ENCODE peak calls at places on chromosome 20, in seven cellular contexts. One of them, this sample, is unnamed. For H3K4me1, H3K9me3 and H3K36me3, the result is how much of the 10 kb centered on the place peaks cover.

GRCh38 chr20:10454135-10454750 is 19.1 kb downstream of the SLX4IP start:
- DNase-seq in mammary epithelial cell: no peak
- DNase-seq in left ventricle myocardium inferior: no peak
- DNase-seq in neural progenitor cell: no peak
- DNase-seq in colonic mucosa: no peak
- DNase-seq in upper lobe of right lung: no peak
- DNase-seq in keratinocyte: no peak
- DNase-seq in this sample: no peak

GRCh38 chr20:3168829-3169590 is 4.3 kb downstream of the LZTS3 start:
- DNase-seq in mammary epithelial cell: no peak
- DNase-seq in left ventricle myocardium inferior: no peak
- DNase-seq in neural progenitor cell: no peak
- DNase-seq in colonic mucosa: no peak
- DNase-seq in upper lobe of right lung: no peak
- DNase-seq in keratinocyte: no peak
- DNase-seq in this sample: no peak

GRCh38 chr20:57391439-57392129 is 388 bp downstream of the RBM38 start:
- DNase-seq in mammary epithelial cell: no peak
- DNase-seq in left ventricle myocardium inferior: no peak
- DNase-seq in neural progenitor cell: peak
- DNase-seq in colonic mucosa: no peak
- DNase-seq in upper lobe of right lung: peak
- DNase-seq in keratinocyte: no peak
- DNase-seq in this sample: no peak

GRCh38 chr20:21134883-21135493 is 9.1 kb downstream of the KIZ start:
- DNase-seq in mammary epithelial cell: no peak
- DNase-seq in left ventricle myocardium inferior: no peak
- DNase-seq in neural progenitor cell: no peak
- DNase-seq in colonic mucosa: no peak
- DNase-seq in upper lobe of right lung: no peak
- DNase-seq in keratinocyte: no peak
- DNase-seq in this sample: no peak

GRCh38 chr20:25269833-25270170 is 21.9 kb downstream of the PYGB start:
- DNase-seq in mammary epithelial cell: no peak
- DNase-seq in left ventricle myocardium inferior: peak
- DNase-seq in neural progenitor cell: no peak
- DNase-seq in colonic mucosa: no peak
- DNase-seq in upper lobe of right lung: peak
- DNase-seq in keratinocyte: no peak
- DNase-seq in this sample: peak

GRCh38 chr20:20259534-20259933 is 108.4 kb upstream of the INSM1 start:
- DNase-seq in mammary epithelial cell: peak
- DNase-seq in left ventricle myocardium inferior: no peak
- DNase-seq in neural progenitor cell: no peak
- DNase-seq in colonic mucosa: no peak
- DNase-seq in upper lobe of right lung: no peak
- DNase-seq in keratinocyte: no peak
- DNase-seq in this sample: no peak

GRCh38 chr20:24423291-24423690 is 46.1 kb upstream of the SYNDIG1 start:
- DNase-seq in mammary epithelial cell: no peak
- DNase-seq in left ventricle myocardium inferior: no peak
- DNase-seq in neural progenitor cell: no peak
- DNase-seq in colonic mucosa: no peak
- DNase-seq in upper lobe of right lung: no peak
- DNase-seq in keratinocyte: no peak
- DNase-seq in this sample: no peak

GRCh38 chr20:50416269-50416863 is 93.8 kb upstream of the PTPN1 start:
- DNase-seq in mammary epithelial cell: no peak
- DNase-seq in left ventricle myocardium inferior: peak
- DNase-seq in neural progenitor cell: no peak
- DNase-seq in colonic mucosa: no peak
- DNase-seq in upper lobe of right lung: no peak
- DNase-seq in keratinocyte: no peak
- DNase-seq in this sample: peak

GRCh38 chr20:57392130-57392445 is 892 bp downstream of the RBM38 start:
- DNase-seq in mammary epithelial cell: no peak
- DNase-seq in left ventricle myocardium inferior: no peak
- DNase-seq in neural progenitor cell: peak
- DNase-seq in colonic mucosa: no peak
- DNase-seq in upper lobe of right lung: no peak
- DNase-seq in keratinocyte: no peak
- DNase-seq in this sample: peak

GRCh38 chr20:46013826-46014516 is 5.3 kb downstream of the MMP9 start:
- DNase-seq in mammary epithelial cell: peak
- DNase-seq in left ventricle myocardium inferior: no peak
- DNase-seq in neural progenitor cell: peak
- DNase-seq in colonic mucosa: peak
- DNase-seq in upper lobe of right lung: peak
- DNase-seq in keratinocyte: no peak
- DNase-seq in this sample: peak

GRCh38 chr20:57071283-57071701 is 195.1 kb downstream of the BMP7 start:
- DNase-seq in mammary epithelial cell: no peak
- DNase-seq in left ventricle myocardium inferior: no peak
- DNase-seq in neural progenitor cell: peak
- DNase-seq in colonic mucosa: no peak
- DNase-seq in upper lobe of right lung: peak
- DNase-seq in keratinocyte: no peak
- DNase-seq in this sample: no peak

DNA sequence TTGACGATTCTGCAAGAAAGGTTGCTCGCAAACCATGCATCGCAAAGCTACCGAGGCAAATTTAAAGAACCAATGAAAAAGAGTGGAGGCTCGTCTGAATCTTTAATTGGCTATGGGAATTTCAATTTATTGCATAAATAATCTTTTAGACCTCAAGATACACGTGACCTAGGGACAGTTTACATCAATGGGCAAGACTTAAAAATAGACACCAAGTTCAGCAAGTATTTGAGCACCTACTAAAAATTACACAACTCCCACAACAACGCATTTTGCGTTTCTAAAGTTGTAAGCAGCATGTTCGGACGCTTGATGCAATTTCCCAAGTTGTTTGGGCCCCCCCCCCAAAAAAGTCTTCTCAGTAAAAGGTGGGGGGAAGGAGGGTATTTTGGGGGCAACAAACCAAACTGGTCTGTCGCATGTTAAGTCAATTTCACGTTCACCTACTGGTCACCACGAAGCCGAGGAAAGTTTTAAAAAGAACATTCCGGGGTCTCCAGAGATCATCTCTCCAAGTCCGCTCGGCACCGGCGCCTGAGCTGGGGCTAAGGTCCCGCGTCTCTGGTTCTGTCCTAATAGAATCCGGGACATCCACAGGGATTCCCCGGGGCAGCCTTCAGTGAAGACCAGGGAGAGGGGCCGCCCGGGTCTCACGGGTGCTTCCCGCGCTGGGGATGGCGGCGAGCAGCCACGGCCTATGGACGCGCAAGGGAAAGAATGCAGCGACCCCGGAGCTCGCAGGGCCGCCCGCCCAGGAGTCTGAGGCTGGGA is 814 bp downstream of the SNX5 start:
- DNase-seq in mammary epithelial cell: peak
- DNase-seq in left ventricle myocardium inferior: no peak
- DNase-seq in neural progenitor cell: no peak
- DNase-seq in colonic mucosa: peak
- DNase-seq in upper lobe of right lung: no peak
- DNase-seq in keratinocyte: no peak
- DNase-seq in this sample: no peak
- H3K4me1 ChIP-seq in mammary epithelial cell: under half
- H3K4me1 ChIP-seq in left ventricle myocardium inferior: half or more
- H3K4me1 ChIP-seq in neural progenitor cell: under half
- H3K4me1 ChIP-seq in colonic mucosa: under half
- H3K4me1 ChIP-seq in upper lobe of right lung: half or more
- H3K4me1 ChIP-seq in keratinocyte: under half
- H3K4me1 ChIP-seq in this sample: under half

DNA sequence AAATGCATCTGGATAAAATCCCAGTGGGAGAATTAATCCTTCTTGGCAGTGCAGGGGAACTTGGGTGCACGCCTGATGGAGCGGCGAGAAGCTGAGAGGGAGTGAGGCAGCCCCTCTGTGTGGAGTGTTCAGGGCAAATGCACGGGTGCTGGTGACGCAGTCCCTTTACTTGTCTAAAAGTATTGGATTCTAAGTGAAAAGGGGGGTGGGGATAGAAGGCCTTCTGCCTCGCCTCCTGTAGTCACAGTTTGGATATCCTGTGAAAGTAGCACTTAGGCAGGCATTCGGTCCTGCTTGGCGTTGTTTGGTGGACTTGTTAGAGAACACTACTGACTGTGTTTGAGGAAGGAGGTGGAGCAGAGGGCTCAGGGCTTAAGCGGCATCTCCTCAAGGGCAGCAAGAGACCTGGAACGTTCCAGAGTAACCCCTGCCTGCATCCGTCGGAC is 39.3 kb downstream of the PHACTR3 start:
- DNase-seq in mammary epithelial cell: no peak
- DNase-seq in left ventricle myocardium inferior: no peak
- DNase-seq in neural progenitor cell: no peak
- DNase-seq in colonic mucosa: peak
- DNase-seq in upper lobe of right lung: no peak
- DNase-seq in keratinocyte: no peak
- DNase-seq in this sample: no peak
- H3K9me3 ChIP-seq in mammary epithelial cell: under half
- H3K9me3 ChIP-seq in left ventricle myocardium inferior: under half
- H3K9me3 ChIP-seq in neural progenitor cell: under half
- H3K9me3 ChIP-seq in colonic mucosa: under half
- H3K9me3 ChIP-seq in upper lobe of right lung: under half
- H3K9me3 ChIP-seq in keratinocyte: under half
- H3K9me3 ChIP-seq in this sample: under half

GRCh38 chr20:43868091-43868490 is 46.6 kb upstream of the TOX2 start:
- DNase-seq in mammary epithelial cell: no peak
- DNase-seq in left ventricle myocardium inferior: no peak
- DNase-seq in neural progenitor cell: no peak
- DNase-seq in colonic mucosa: no peak
- DNase-seq in upper lobe of right lung: no peak
- DNase-seq in keratinocyte: no peak
- DNase-seq in this sample: no peak

DNA sequence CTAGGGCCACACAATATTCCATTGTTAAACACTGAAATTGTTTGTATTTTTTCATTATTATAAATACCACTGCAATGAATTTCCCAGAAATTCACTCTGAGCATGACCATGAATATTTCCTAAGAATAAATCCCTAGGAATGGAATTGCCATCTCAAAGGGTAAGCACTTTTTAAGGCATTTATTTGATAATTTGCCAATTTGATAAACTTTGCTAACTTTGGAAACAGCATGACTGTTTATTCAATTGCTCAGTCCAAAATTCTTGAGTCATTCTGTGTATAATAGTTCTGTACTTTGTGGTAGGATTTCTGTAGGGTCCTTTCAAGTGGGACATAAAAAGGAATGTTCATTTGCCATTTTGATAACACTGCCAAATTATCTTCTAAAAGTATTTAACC is 44.2 kb upstream of the TOX2 start:
- DNase-seq in mammary epithelial cell: no peak
- DNase-seq in left ventricle myocardium inferior: no peak
- DNase-seq in neural progenitor cell: no peak
- DNase-seq in colonic mucosa: no peak
- DNase-seq in upper lobe of right lung: no peak
- DNase-seq in keratinocyte: no peak
- DNase-seq in this sample: no peak
- H3K36me3 ChIP-seq in mammary epithelial cell: under half
- H3K36me3 ChIP-seq in left ventricle myocardium inferior: under half
- H3K36me3 ChIP-seq in neural progenitor cell: under half
- H3K36me3 ChIP-seq in colonic mucosa: under half
- H3K36me3 ChIP-seq in upper lobe of right lung: under half
- H3K36me3 ChIP-seq in keratinocyte: under half
- H3K36me3 ChIP-seq in this sample: under half

DNA sequence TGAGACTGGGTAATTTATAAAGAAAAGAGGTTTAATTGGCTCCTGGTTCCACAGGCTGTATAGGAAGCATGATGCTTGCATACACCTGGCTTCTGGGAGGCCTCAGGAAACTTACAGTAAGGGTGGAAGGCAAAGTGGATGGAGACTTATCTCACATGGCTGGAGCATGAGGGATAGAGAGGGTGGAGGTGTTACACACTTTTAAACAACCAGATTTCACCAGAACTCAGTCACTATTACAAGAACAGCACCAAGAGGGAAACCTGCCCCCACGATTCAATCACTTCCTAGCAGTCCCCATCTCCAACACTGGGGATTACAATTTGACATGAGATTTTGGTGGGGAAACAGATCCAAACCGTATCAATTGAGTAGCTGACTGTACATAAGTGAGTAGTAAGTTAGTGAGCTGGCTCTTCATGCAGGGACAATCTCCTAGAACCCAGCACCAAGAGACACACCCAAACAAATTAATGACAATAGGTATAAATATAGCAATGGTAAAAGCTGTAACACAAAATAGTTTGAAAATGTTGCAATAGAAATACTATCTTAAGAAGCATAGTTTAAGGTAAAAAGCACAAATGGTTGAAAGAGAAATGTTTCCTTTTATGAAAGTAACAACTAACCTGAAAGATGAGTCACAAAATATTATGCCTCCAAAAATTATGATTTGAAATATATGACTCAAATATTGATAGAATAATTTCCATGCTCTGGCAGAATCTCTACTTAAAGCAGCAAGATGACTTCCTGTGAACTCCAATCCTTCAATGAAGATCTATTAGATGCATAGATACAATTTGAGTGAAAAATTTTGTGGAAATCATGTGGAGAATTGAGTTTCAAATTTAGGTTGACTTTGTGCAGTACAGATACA is 5.2 kb upstream of the SIRPB1 start:
- DNase-seq in mammary epithelial cell: no peak
- DNase-seq in left ventricle myocardium inferior: no peak
- DNase-seq in neural progenitor cell: no peak
- DNase-seq in colonic mucosa: no peak
- DNase-seq in upper lobe of right lung: no peak
- DNase-seq in keratinocyte: no peak
- DNase-seq in this sample: no peak
- H3K4me1 ChIP-seq in mammary epithelial cell: under half
- H3K4me1 ChIP-seq in left ventricle myocardium inferior: under half
- H3K4me1 ChIP-seq in neural progenitor cell: under half
- H3K4me1 ChIP-seq in colonic mucosa: under half
- H3K4me1 ChIP-seq in upper lobe of right lung: under half
- H3K4me1 ChIP-seq in keratinocyte: under half
- H3K4me1 ChIP-seq in this sample: under half

GRCh38 chr20:29448806-29449470 is 1808.5 kb upstream of the DEFB115 start:
- DNase-seq in mammary epithelial cell: no peak
- DNase-seq in left ventricle myocardium inferior: no peak
- DNase-seq in neural progenitor cell: no peak
- DNase-seq in colonic mucosa: no peak
- DNase-seq in upper lobe of right lung: no peak
- DNase-seq in keratinocyte: no peak
- DNase-seq in this sample: no peak

GRCh38 chr20:29443819-29444218 is 1813.6 kb upstream of the DEFB115 start:
- DNase-seq in mammary epithelial cell: no peak
- DNase-seq in left ventricle myocardium inferior: no peak
- DNase-seq in neural progenitor cell: no peak
- DNase-seq in colonic mucosa: no peak
- DNase-seq in upper lobe of right lung: no peak
- DNase-seq in keratinocyte: no peak
- DNase-seq in this sample: no peak
- H3K9me3 ChIP-seq in mammary epithelial cell: under half
- H3K9me3 ChIP-seq in left ventricle myocardium inferior: under half
- H3K9me3 ChIP-seq in neural progenitor cell: under half
- H3K9me3 ChIP-seq in colonic mucosa: under half
- H3K9me3 ChIP-seq in upper lobe of right lung: under half
- H3K9me3 ChIP-seq in keratinocyte: under half
- H3K9me3 ChIP-seq in this sample: under half

DNA sequence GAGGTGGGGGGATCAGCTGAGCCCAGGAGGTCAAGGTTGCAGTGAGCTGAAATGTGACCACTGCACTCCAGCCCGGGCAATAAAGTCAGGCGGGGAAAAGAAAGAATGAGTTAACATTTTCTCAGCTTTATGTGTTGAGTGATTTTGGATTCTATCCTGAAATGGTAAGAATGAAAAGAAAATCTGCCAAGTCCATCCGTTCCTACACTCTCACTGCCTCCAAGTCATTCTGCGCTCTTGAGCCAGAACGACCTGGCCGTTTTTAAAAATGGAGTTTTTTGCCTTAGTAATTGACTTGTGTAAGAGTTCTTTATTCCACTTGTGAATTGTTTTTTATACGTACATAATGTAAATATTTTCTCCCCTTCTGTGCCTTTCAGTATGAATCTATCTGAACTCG is 28.7 kb downstream of the DNAJC5 start:
- DNase-seq in mammary epithelial cell: no peak
- DNase-seq in left ventricle myocardium inferior: no peak
- DNase-seq in neural progenitor cell: no peak
- DNase-seq in colonic mucosa: no peak
- DNase-seq in upper lobe of right lung: no peak
- DNase-seq in keratinocyte: no peak
- DNase-seq in this sample: no peak
- H3K36me3 ChIP-seq in mammary epithelial cell: under half
- H3K36me3 ChIP-seq in left ventricle myocardium inferior: under half
- H3K36me3 ChIP-seq in neural progenitor cell: under half
- H3K36me3 ChIP-seq in colonic mucosa: under half
- H3K36me3 ChIP-seq in upper lobe of right lung: under half
- H3K36me3 ChIP-seq in keratinocyte: under half
- H3K36me3 ChIP-seq in this sample: under half

This sample was measured in mucosa of descending colon.